ENCODE peak calls at places on chromosome 11, in six cellular contexts. One of them, this sample, is unnamed.

GRCh38 chr11:38687008-38687407 is 2089.0 kb upstream of the RAG2 start:
- DNase-seq in DMS 273 treated with DMSO at 0.1 percent for 48 hours: no peak
- DNase-seq in NCI-H510A treated with DMSO at 0.1 percent for 48 hours: no peak
- DNase-seq in activated B cell treated with CpG ODN at 0.5 μM for 24 hours: no peak
- DNase-seq in NCI-H1092: no peak
- DNase-seq in AG20443: no peak
- DNase-seq in this sample: no peak

GRCh38 chr11:108167624-108168023 is 46.3 kb downstream of the ACAT1 start:
- DNase-seq in DMS 273 treated with DMSO at 0.1 percent for 48 hours: no peak
- DNase-seq in NCI-H510A treated with DMSO at 0.1 percent for 48 hours: no peak
- DNase-seq in activated B cell treated with CpG ODN at 0.5 μM for 24 hours: no peak
- DNase-seq in NCI-H1092: no peak
- DNase-seq in AG20443: no peak
- DNase-seq in this sample: no peak

GRCh38 chr11:62464655-62465054 is 45.8 kb downstream of the SCGB1A1 start:
- DNase-seq in DMS 273 treated with DMSO at 0.1 percent for 48 hours: no peak
- DNase-seq in NCI-H510A treated with DMSO at 0.1 percent for 48 hours: no peak
- DNase-seq in activated B cell treated with CpG ODN at 0.5 μM for 24 hours: no peak
- DNase-seq in NCI-H1092: no peak
- DNase-seq in AG20443: no peak
- DNase-seq in this sample: no peak

GRCh38 chr11:66981976-66982578 is 7.0 kb downstream of the C11orf86 start:
- DNase-seq in DMS 273 treated with DMSO at 0.1 percent for 48 hours: peak
- DNase-seq in NCI-H510A treated with DMSO at 0.1 percent for 48 hours: peak
- DNase-seq in activated B cell treated with CpG ODN at 0.5 μM for 24 hours: no peak
- DNase-seq in NCI-H1092: peak
- DNase-seq in AG20443: peak
- DNase-seq in this sample: peak

GRCh38 chr11:3949132-3949531 is 93.7 kb downstream of the STIM1 start:
- DNase-seq in DMS 273 treated with DMSO at 0.1 percent for 48 hours: no peak
- DNase-seq in NCI-H510A treated with DMSO at 0.1 percent for 48 hours: no peak
- DNase-seq in activated B cell treated with CpG ODN at 0.5 μM for 24 hours: no peak
- DNase-seq in NCI-H1092: no peak
- DNase-seq in AG20443: no peak
- DNase-seq in this sample: no peak

GRCh38 chr11:86588566-86589090 is 83.8 kb downstream of the ME3 start:
- DNase-seq in DMS 273 treated with DMSO at 0.1 percent for 48 hours: no peak
- DNase-seq in NCI-H510A treated with DMSO at 0.1 percent for 48 hours: no peak
- DNase-seq in activated B cell treated with CpG ODN at 0.5 μM for 24 hours: no peak
- DNase-seq in NCI-H1092: peak
- DNase-seq in AG20443: no peak
- DNase-seq in this sample: no peak

GRCh38 chr11:74473382-74474201 is 6.2 kb upstream of the KCNE3 start:
- DNase-seq in DMS 273 treated with DMSO at 0.1 percent for 48 hours: no peak
- DNase-seq in NCI-H510A treated with DMSO at 0.1 percent for 48 hours: no peak
- DNase-seq in activated B cell treated with CpG ODN at 0.5 μM for 24 hours: no peak
- DNase-seq in NCI-H1092: no peak
- DNase-seq in AG20443: no peak
- DNase-seq in this sample: no peak

GRCh38 chr11:86940122-86940777 is 14.9 kb downstream of the FZD4 start:
- DNase-seq in DMS 273 treated with DMSO at 0.1 percent for 48 hours: no peak
- DNase-seq in NCI-H510A treated with DMSO at 0.1 percent for 48 hours: no peak
- DNase-seq in activated B cell treated with CpG ODN at 0.5 μM for 24 hours: no peak
- DNase-seq in NCI-H1092: no peak
- DNase-seq in AG20443: peak
- DNase-seq in this sample: no peak